ENCODE peak calls at places on chromosomes 6 and 20, in ten cellular contexts. Q is GM23338, E is Panc1, O is right lobe of liver, R is lung, K is A549, Y is transverse colon, Z is colonic mucosa, B is ovary, N is thyroid gland. U is an unnamed sample.

GRCh38 chr20:3392756-3393155 is 14.7 kb downstream of the DNAAF9 start:
- DNase-seq in B (no peak), N (no peak), K (no peak), O (no peak), E (no peak), Y (no peak), Z (no peak), R (no peak), Q (no peak), U (no peak)

GRCh38 chr6:84227044-84227433 is 404 bp downstream of the CEP162 start:
- DNase-seq in N (no peak), O (no peak), B (no peak), E (no peak), R (no peak), K (no peak), Y (no peak), Q (peak; percentile 42), Z (no peak), U (peak; percentile 23)

GRCh38 chr6:100173211-100173610 is 179.2 kb upstream of the MCHR2 start:
- DNase-seq in O (no peak), Q (no peak), Y (no peak), Z (no peak), E (no peak), N (no peak), B (no peak), R (no peak), K (no peak), U (no peak)

GRCh38 chr20:25039697-25040437 is 18.1 kb downstream of the ACSS1 start:
- DNase-seq in E (no peak), Q (no peak), K (no peak), Z (peak; percentile 90), Y (peak; percentile 84), O (peak; percentile 75), N (peak; percentile 98), R (peak; percentile 88), B (peak; percentile 82), U (peak; percentile 96)

GRCh38 chr20:16286601-16287000 is 286.6 kb downstream of the KIF16B start:
- DNase-seq in O (no peak), Z (no peak), K (no peak), R (no peak), N (no peak), B (no peak), E (no peak), Y (no peak), Q (no peak), U (no peak)

GRCh38 chr6:143221723-143222122 is 161.0 kb downstream of the AIG1 start:
- DNase-seq in Q (no peak), N (no peak), R (no peak), B (no peak), Z (no peak), O (no peak), K (no peak), Y (no peak), E (no peak), U (peak; percentile 45)

GRCh38 chr20:48957521-48957920 is 36.0 kb downstream of the ARFGEF2 start:
- DNase-seq in Y (no peak), B (no peak), Z (no peak), N (no peak), E (no peak), Q (no peak), K (no peak), R (no peak), O (no peak), U (no peak)

GRCh38 chr6:30670760-30671527 is 1.9 kb downstream of the DHX16 start:
- DNase-seq in Q (peak; percentile 38), K (no peak), Z (no peak), Y (no peak), R (no peak), B (no peak), O (no peak), N (no peak), E (no peak), U (no peak)

GRCh38 chr6:122779672-122780066 is at the start of gene FABP7:
- DNase-seq in R (no peak), K (no peak), O (no peak), Z (no peak), N (no peak), Q (no peak), E (no peak), Y (no peak), B (no peak), U (no peak)

GRCh38 chr6:29858006-29858405 is 30.4 kb downstream of the HLA-G start:
- DNase-seq in Q (no peak), N (no peak), Y (no peak), K (no peak), R (no peak), Z (no peak), O (no peak), B (no peak), E (no peak), U (no peak)

GRCh38 chr20:5729348-5729747 is 20.9 kb upstream of the SHLD1 start:
- DNase-seq in Z (no peak), Q (no peak), O (no peak), K (no peak), Y (no peak), R (no peak), E (no peak), N (no peak), B (no peak), U (no peak)

GRCh38 chr6:78629154-78629721 is 238.1 kb upstream of the IRAK1BP1 start:
- DNase-seq in Y (no peak), Z (no peak), O (peak; percentile 21), Q (peak; percentile 72), N (no peak), E (no peak), K (no peak), B (peak; percentile 39), R (no peak), U (peak; percentile 65)

GRCh38 chr6:169253745-169254238 is at the start of gene THBS2:
- DNase-seq in N (peak; percentile 21), E (no peak), Y (peak; percentile 24), R (no peak), B (peak; percentile 83), O (no peak), Z (no peak), K (no peak), Q (peak; percentile 56), U (peak; percentile 23)

GRCh38 chr6:131049515-131050081 is 13.4 kb downstream of the EPB41L2 start:
- DNase-seq in O (no peak), N (no peak), B (no peak), K (no peak), R (no peak), E (no peak), Z (no peak), Y (no peak), Q (no peak), U (no peak)

GRCh38 chr6:30500421-30501069 is 11.2 kb downstream of the HLA-E start:
- DNase-seq in R (no peak), E (no peak), O (no peak), K (no peak), Z (no peak), N (no peak), Q (no peak), Y (no peak), B (no peak), U (no peak)

GRCh38 chr20:24469116-24470030 is at the start of gene SYNDIG1:
- DNase-seq in E (no peak), B (peak; percentile 31), K (peak; percentile 25), Y (no peak), R (no peak), Z (no peak), Q (peak; percentile 84), O (no peak), N (peak; percentile 52), U (peak; percentile 6)

GRCh38 chr6:1871936-1872335 is 262.2 kb downstream of the FOXC1 start:
- DNase-seq in K (no peak), O (no peak), N (no peak), Z (no peak), Y (no peak), B (peak; percentile 37), Q (peak; percentile 35), E (no peak), R (no peak), U (no peak)

GRCh38 chr20:8094415-8094818 is 37.6 kb upstream of the PLCB1 start:
- DNase-seq in Y (peak; percentile 46), K (no peak), Z (peak; percentile 37), O (peak; percentile 33), E (no peak), B (peak; percentile 64), R (peak; percentile 68), Q (no peak), N (peak; percentile 93), U (peak; percentile 97)

GRCh38 chr20:4813839-4814695 is 92.4 kb downstream of the PRND start:
- DNase-seq in O (no peak), B (no peak), R (no peak), E (no peak), Y (peak; percentile 43), K (no peak), Q (peak; percentile 51), N (no peak), Z (no peak), U (no peak)

GRCh38 chr6:90160013-90160412 is 136.6 kb downstream of the BACH2 start:
- DNase-seq in E (no peak), Q (no peak), Y (no peak), Z (no peak), R (no peak), B (no peak), K (no peak), O (no peak), N (no peak), U (no peak)
- H3K4me1 ChIP-seq in E (no peaks in the 10 kb centered on the region), Q (no peaks in the 10 kb centered on the region), Y (no peaks in the 10 kb centered on the region), Z (no peaks in the 10 kb centered on the region), R (peaks cover 3% of the 10 kb centered on the region), B (peaks cover 9% of the 10 kb centered on the region), K (no peaks in the 10 kb centered on the region), O (no peaks in the 10 kb centered on the region), N (no peaks in the 10 kb centered on the region), U (peaks cover 25% of the 10 kb centered on the region)

GRCh38 chr20:20697325-20697845 is 15.1 kb downstream of the RALGAPA2 start:
- DNase-seq in K (no peak), O (no peak), Y (peak; percentile 9), R (no peak), B (no peak), N (no peak), Z (no peak), E (no peak), Q (no peak), U (no peak)
- H3K4me1 ChIP-seq in K (peaks cover 21% of the 10 kb centered on the region), O (peaks cover 16% of the 10 kb centered on the region), Y (peaks cover 6% of the 10 kb centered on the region), R (peaks cover 19% of the 10 kb centered on the region), B (peaks cover 2% of the 10 kb centered on the region), N (peaks cover 51% of the 10 kb centered on the region), Z (no peaks in the 10 kb centered on the region), E (no peaks in the 10 kb centered on the region), Q (no peaks in the 10 kb centered on the region), U (no peaks in the 10 kb centered on the region)

GRCh38 chr6:41644297-41644879 is 6.1 kb downstream of the MDFI start:
- DNase-seq in Q (peak; percentile 40), R (no peak), N (no peak), B (no peak), O (peak; percentile 6), Y (no peak), E (no peak), Z (no peak), K (no peak), U (no peak)
- H3K4me1 ChIP-seq in Q (peaks cover 46% of the 10 kb centered on the region), R (peaks cover 3% of the 10 kb centered on the region), N (no peaks in the 10 kb centered on the region), B (peaks cover 5% of the 10 kb centered on the region), O (no peaks in the 10 kb centered on the region), Y (no peaks in the 10 kb centered on the region), E (peaks cover 3% of the 10 kb centered on the region), Z (no peaks in the 10 kb centered on the region), K (no peaks in the 10 kb centered on the region), U (peaks cover 26% of the 10 kb centered on the region)

DNA sequence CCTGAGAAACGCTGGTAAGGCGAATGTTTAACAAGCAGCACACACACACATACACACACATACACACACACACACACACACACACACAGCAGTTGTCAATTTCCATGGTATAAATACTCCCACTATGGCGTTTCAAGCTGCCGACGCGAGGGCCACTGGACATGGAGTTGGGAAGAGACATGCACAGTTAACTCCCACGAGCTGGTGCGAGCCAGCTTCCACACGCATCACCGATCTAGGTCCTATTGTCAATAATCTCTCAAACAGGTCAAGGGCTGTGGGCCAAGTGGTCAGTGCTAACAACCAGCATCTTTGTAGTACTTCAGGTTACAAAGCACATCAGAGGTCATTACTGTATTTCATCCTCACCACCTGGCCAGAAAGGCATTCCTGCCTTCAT is 58.9 kb downstream of the TRERF1 start:
- DNase-seq in N (peak; percentile 64), Z (no peak), K (no peak), B (no peak), R (no peak), Q (no peak), E (no peak), Y (no peak), O (no peak), U (no peak)
- H3K4me1 ChIP-seq in N (peaks cover 6% of the 10 kb centered on the region), Z (no peaks in the 10 kb centered on the region), K (peaks cover 7% of the 10 kb centered on the region), B (no peaks in the 10 kb centered on the region), R (no peaks in the 10 kb centered on the region), Q (peaks cover 51% of the 10 kb centered on the region), E (peaks cover 27% of the 10 kb centered on the region), Y (peaks cover 5% of the 10 kb centered on the region), O (no peaks in the 10 kb centered on the region), U (peaks cover 25% of the 10 kb centered on the region)